ENCODE peak calls at places on chromosomes 2 and 18, in ten cellular contexts. U, C, R, D, L, K, I, P, T and W are unnamed samples.

GRCh38 chr2:156892449-156893335 is 364.8 kb upstream of the GALNT5 start:
- DNase-seq in U (peak), C (no peak), R (peak), D (peak), L (no peak), K (peak), I (no peak), P (no peak), T (no peak), W (no peak)

GRCh38 chr2:47530105-47530504 is 127.1 kb downstream of the MSH2 start:
- DNase-seq in U (no peak), C (no peak), R (no peak), D (no peak), L (no peak), K (no peak), I (no peak), P (peak), T (no peak), W (no peak)

GRCh38 chr2:68426446-68426845 is 40.6 kb downstream of the FBXO48 start:
- DNase-seq in U (no peak), C (no peak), R (no peak), D (no peak), L (no peak), K (no peak), I (no peak), P (no peak), T (no peak), W (no peak)

GRCh38 chr18:62337336-62337735 is 12.2 kb downstream of the TNFRSF11A start:
- DNase-seq in U (no peak), C (no peak), R (no peak), D (no peak), L (no peak), K (no peak), I (no peak), P (no peak), T (no peak), W (no peak)

GRCh38 chr18:55189972-55190371 is 230.7 kb upstream of the CCDC68 start:
- DNase-seq in U (peak), C (no peak), R (no peak), D (no peak), L (peak), K (no peak), I (no peak), P (no peak), T (no peak), W (no peak)

GRCh38 chr2:178345951-178346350 is 105.0 kb downstream of the PRKRA start:
- DNase-seq in U (no peak), C (no peak), R (peak), D (no peak), L (no peak), K (peak), I (no peak), P (no peak), T (no peak), W (no peak)

GRCh38 chr2:181892795-181893435 is 1.4 kb downstream of the ITPRID2 start:
- DNase-seq in U (no peak), C (no peak), R (peak), D (no peak), L (no peak), K (peak), I (no peak), P (no peak), T (no peak), W (no peak)

GRCh38 chr2:102929721-102930120 is 167.9 kb downstream of the TMEM182 start:
- DNase-seq in U (no peak), C (no peak), R (no peak), D (no peak), L (peak), K (no peak), I (no peak), P (no peak), T (no peak), W (no peak)

GRCh38 chr2:237695201-237695780 is 67.9 kb downstream of the LRRFIP1 start:
- DNase-seq in U (peak), C (no peak), R (peak), D (peak), L (no peak), K (peak), I (no peak), P (no peak), T (no peak), W (no peak)

GRCh38 chr2:37798315-37799005 is 126.6 kb upstream of the RMDN2 start:
- DNase-seq in U (no peak), C (no peak), R (no peak), D (no peak), L (no peak), K (peak), I (no peak), P (no peak), T (no peak), W (no peak)

GRCh38 chr2:158667567-158667966 is 127.5 kb upstream of the DAPL1 start:
- DNase-seq in U (no peak), C (no peak), R (no peak), D (peak), L (no peak), K (peak), I (no peak), P (no peak), T (no peak), W (no peak)